ENCODE peak calls at places on chromosomes 12 and 14, in five cellular contexts. B, F, T, P and Z are unnamed samples.

GRCh38 chr14:95440951-95441350 is 75.5 kb downstream of the SYNE3 start:
- DNase-seq in T (no peak), P (no peak), F (no peak), B (no peak), Z (no peak)

GRCh38 chr14:55438066-55438683 is 2.2 kb downstream of the TBPL2 start:
- DNase-seq in T (peak), P (no peak), F (no peak), B (no peak), Z (no peak)

GRCh38 chr14:48111151-48111550 is 435.7 kb upstream of the MDGA2 start:
- DNase-seq in F (no peak), B (no peak), P (no peak), T (no peak), Z (no peak)

GRCh38 chr12:64883264-64884163 is 59.1 kb downstream of the TBC1D30 start:
- DNase-seq in F (no peak), P (no peak), B (no peak), T (no peak), Z (no peak)

GRCh38 chr12:48121522-48121921 is 2.4 kb downstream of the PFKM start:
- DNase-seq in F (no peak), T (no peak), P (no peak), B (no peak), Z (no peak)

GRCh38 chr12:14756331-14757143 is 46.7 kb downstream of the WBP11 start:
- DNase-seq in T (no peak), B (no peak), F (no peak), P (no peak), Z (no peak)

GRCh38 chr12:128445728-128446127 is 178.8 kb downstream of the TMEM132C start:
- DNase-seq in B (no peak), F (no peak), P (no peak), T (no peak), Z (no peak)

GRCh38 chr14:50901361-50901760 is 29.5 kb downstream of the ABHD12B start:
- DNase-seq in B (no peak), T (no peak), F (no peak), P (no peak), Z (no peak)

GRCh38 chr14:106776395-106776983 is 1250.1 kb downstream of the TMEM121 start:
- DNase-seq in F (no peak), P (no peak), B (no peak), T (no peak), Z (no peak)

GRCh38 chr14:102479107-102479506 is 30.5 kb downstream of the ANKRD9 start:
- DNase-seq in F (no peak), B (no peak), P (no peak), T (no peak), Z (no peak)

GRCh38 chr12:128743911-128744310 is 79.8 kb downstream of the SLC15A4 start:
- DNase-seq in F (no peak), T (no peak), B (no peak), P (no peak), Z (no peak)

GRCh38 chr12:89950421-89950820 is 241.8 kb upstream of the ATP2B1 start:
- DNase-seq in T (no peak), B (peak), P (no peak), F (no peak), Z (no peak)

GRCh38 chr12:87812711-87813110 is 216.5 kb downstream of the C12orf50 start:
- DNase-seq in F (no peak), T (no peak), B (no peak), P (no peak), Z (no peak)

GRCh38 chr12:46154221-46154975 is 114.4 kb downstream of the SLC38A1 start:
- DNase-seq in T (no peak), B (no peak), F (no peak), P (no peak), Z (no peak)

GRCh38 chr12:54439096-54439495 is 20.0 kb upstream of the ITGA5 start:
- DNase-seq in P (no peak), F (no peak), T (no peak), B (no peak), Z (no peak)

GRCh38 chr12:1083086-1083887 is 92.3 kb downstream of the ERC1 start:
- DNase-seq in T (no peak), B (no peak), P (no peak), F (no peak), Z (no peak)

GRCh38 chr12:42129595-42130204 is 15.0 kb downstream of the GXYLT1 start:
- DNase-seq in T (peak), P (no peak), B (peak), F (no peak), Z (no peak)

GRCh38 chr12:1810201-1810930 is 10.0 kb upstream of the LRTM2 start:
- DNase-seq in P (no peak), B (no peak), T (no peak), F (no peak), Z (no peak)

GRCh38 chr14:68076451-68076850 is 256.9 kb downstream of the RAD51B start:
- DNase-seq in B (no peak), T (no peak), P (no peak), F (no peak), Z (no peak)

GRCh38 chr14:50533806-50534205 is 1.4 kb upstream of the MAP4K5 start:
- DNase-seq in B (no peak), P (no peak), T (no peak), F (no peak), Z (no peak)

GRCh38 chr12:70049596-70050360 is 193.5 kb upstream of the CNOT2 start:
- DNase-seq in B (peak), F (peak), T (no peak), P (peak), Z (no peak)

GRCh38 chr12:111788178-111788654 is 21.5 kb downstream of the ALDH2 start:
- DNase-seq in P (no peak), T (no peak), B (no peak), F (no peak), Z (no peak)

GRCh38 chr14:50823051-50823762 is 7.8 kb downstream of the NIN start:
- DNase-seq in T (no peak), B (no peak), P (no peak), F (no peak), Z (no peak)

GRCh38 chr12:113580437-113580836 is 108.8 kb upstream of the LHX5 start:
- DNase-seq in P (no peak), F (no peak), B (no peak), T (no peak), Z (no peak)

GRCh38 chr12:69007858-69008314 is 74.9 kb upstream of the CPM start:
- DNase-seq in F (no peak), B (no peak), T (no peak), P (no peak), Z (no peak)

GRCh38 chr12:2147335-2147734 is 94.5 kb downstream of the CACNA1C start:
- DNase-seq in T (no peak), P (no peak), B (no peak), F (no peak), Z (no peak)

GRCh38 chr12:11623382-11623781 is 26.1 kb upstream of the ETV6 start:
- DNase-seq in B (no peak), P (no peak), F (no peak), T (no peak), Z (no peak)

GRCh38 chr12:111458773-111459172 is 53.0 kb downstream of the SH2B3 start:
- DNase-seq in T (no peak), B (no peak), F (no peak), P (no peak), Z (no peak)

GRCh38 chr14:74048291-74048690 is 29.1 kb downstream of the BBOF1 start:
- DNase-seq in P (no peak), B (no peak), F (no peak), T (no peak), Z (no peak)

GRCh38 chr12:29149691-29150382 is 759 bp downstream of the FAR2 start:
- DNase-seq in P (no peak), T (peak), F (no peak), B (no peak), Z (no peak)

GRCh38 chr14:94213021-94213420 is 38.9 kb downstream of the PPP4R4 start:
- DNase-seq in T (no peak), F (no peak), B (no peak), P (no peak), Z (no peak)

GRCh38 chr12:45182511-45182910 is 33.4 kb upstream of the ANO6 start:
- DNase-seq in T (no peak), B (no peak), F (no peak), P (no peak), Z (no peak)

GRCh38 chr12:105724651-105725050 is 394.2 kb downstream of the C12orf75 start:
- DNase-seq in T (no peak), B (no peak), F (no peak), P (no peak), Z (no peak)

GRCh38 chr12:130968611-130969010 is 14.9 kb downstream of the ADGRD1 start:
- DNase-seq in B (no peak), P (no peak), T (no peak), F (no peak), Z (no peak)

GRCh38 chr14:93984987-93985410 is 8.6 kb upstream of the ASB2 start:
- DNase-seq in F (no peak), P (no peak), B (no peak), T (no peak), Z (no peak)

GRCh38 chr14:69298131-69299071 is 38.4 kb downstream of the GALNT16 start:
- DNase-seq in P (no peak), B (no peak), F (no peak), T (no peak), Z (no peak)

GRCh38 chr12:131915774-131916173 is 13.3 kb upstream of the PUS1 start:
- DNase-seq in T (no peak), P (no peak), F (no peak), B (no peak), Z (no peak)